ENCODE peak calls at places on chromosome 1, in six cellular contexts. D, X, H, G, A and K are unnamed samples.

GRCh38 chr1:23453455-23454000 is 29.0 kb upstream of the TCEA3 start:
- DNase-seq in A (no peak), H (no peak), X (no peak), D (no peak), G (no peak), K (no peak)

GRCh38 chr1:177945943-177946650 is 23.8 kb downstream of the SEC16B start:
- DNase-seq in X (peak; percentile 48), A (no peak), D (peak; percentile 65), H (peak; percentile 61), G (peak; percentile 87), K (peak; percentile 65)

GRCh38 chr1:74712863-74713262 is 20.0 kb downstream of the CRYZ start:
- DNase-seq in D (peak; percentile 8), G (no peak), X (no peak), A (no peak), H (no peak), K (no peak)

GRCh38 chr1:183543619-183544204 is 46.5 kb downstream of the NCF2 start:
- DNase-seq in H (peak; percentile 72), G (no peak), X (no peak), D (peak; percentile 74), A (no peak), K (peak; percentile 42)

GRCh38 chr1:17167783-17168479 is 37.0 kb upstream of the PADI1 start:
- DNase-seq in D (peak; percentile 88), G (no peak), H (peak; percentile 80), X (peak; percentile 72), A (no peak), K (no peak)

GRCh38 chr1:187408217-187409004 is 579.7 kb downstream of the PLA2G4A start:
- DNase-seq in G (no peak), H (no peak), A (no peak), X (no peak), D (peak; percentile 37), K (no peak)

GRCh38 chr1:5743435-5744095 is 248.7 kb downstream of the NPHP4 start:
- DNase-seq in D (no peak), H (no peak), G (peak; percentile 33), X (no peak), A (no peak), K (no peak)

GRCh38 chr1:197675475-197676324 is 99.6 kb downstream of the DENND1B start:
- DNase-seq in G (no peak), H (peak; percentile 9), A (no peak), X (no peak), D (peak; percentile 22), K (peak; percentile 22)

GRCh38 chr1:4395158-4395557 is 259.3 kb upstream of the AJAP1 start:
- DNase-seq in G (no peak), X (no peak), H (peak; percentile 18), A (no peak), D (no peak), K (peak; percentile 3)

GRCh38 chr1:234533975-234534876 is 55.2 kb upstream of the TARBP1 start:
- DNase-seq in G (no peak), X (peak; percentile 98), H (no peak), D (peak; percentile 98), A (no peak), K (peak; percentile 87)

GRCh38 chr1:212219679-212220463 is 65.3 kb upstream of the PPP2R5A start:
- DNase-seq in A (no peak), G (no peak), D (peak; percentile 38), H (no peak), X (no peak), K (no peak)

GRCh38 chr1:36971832-36972231 is 62.5 kb downstream of the GRIK3 start:
- DNase-seq in G (no peak), D (no peak), A (no peak), H (no peak), X (no peak), K (no peak)

GRCh38 chr1:71823656-71824159 is 458.6 kb downstream of the NEGR1 start:
- DNase-seq in D (no peak), G (no peak), X (no peak), H (no peak), A (no peak), K (no peak)

GRCh38 chr1:27525296-27526271 is 35.6 kb upstream of the WASF2 start:
- DNase-seq in H (peak; percentile 37), D (peak; percentile 53), A (no peak), G (peak; percentile 81), X (peak; percentile 75), K (no peak)

GRCh38 chr1:203682401-203683383 is 56.1 kb downstream of the ATP2B4 start:
- DNase-seq in G (no peak), D (peak; percentile 34), H (peak; percentile 36), A (no peak), X (no peak), K (no peak)

GRCh38 chr1:60655799-60656355 is 426.5 kb upstream of the NFIA start:
- DNase-seq in G (no peak), A (no peak), D (no peak), H (no peak), X (no peak), K (no peak)

GRCh38 chr1:40780678-40781613 is 2.6 kb upstream of the KCNQ4 start:
- DNase-seq in A (no peak), H (no peak), X (no peak), G (no peak), D (peak; percentile 32), K (no peak)

GRCh38 chr1:94669213-94669612 is 127.7 kb upstream of the F3 start:
- DNase-seq in A (no peak), X (no peak), D (peak; percentile 42), H (no peak), G (no peak), K (no peak)

GRCh38 chr1:62437273-62437945 is 560 bp downstream of the USP1 start:
- DNase-seq in D (no peak), X (peak; percentile 57), G (no peak), A (no peak), H (no peak), K (no peak)

GRCh38 chr1:170530972-170531757 is 801 bp upstream of the GORAB start:
- DNase-seq in X (peak; percentile 24), H (peak; percentile 10), D (no peak), G (no peak), A (no peak), K (no peak)

GRCh38 chr1:214004014-214004413 is 16.2 kb downstream of the PROX1 start:
- DNase-seq in X (no peak), A (no peak), H (no peak), G (peak; percentile 10), D (no peak), K (no peak)

GRCh38 chr1:220788146-220788545 is 1.4 kb downstream of the MTARC1 start:
- DNase-seq in H (no peak), G (no peak), D (no peak), X (no peak), A (no peak), K (no peak)

GRCh38 chr1:235101558-235102258 is 26.9 kb downstream of the TOMM20 start:
- DNase-seq in G (no peak), X (no peak), H (no peak), A (no peak), D (no peak), K (peak; percentile 58)

GRCh38 chr1:40630488-40631223 is 34.8 kb downstream of the RIMS3 start:
- DNase-seq in D (peak; percentile 19), G (peak; percentile 82), A (no peak), X (peak; percentile 51), H (peak; percentile 33), K (no peak)

GRCh38 chr1:202365092-202365815 is 16.8 kb downstream of the PPP1R12B start:
- DNase-seq in H (no peak), D (peak; percentile 51), A (no peak), G (no peak), X (no peak), K (no peak)

GRCh38 chr1:51032936-51033335 is 62.9 kb downstream of the CDKN2C start:
- DNase-seq in G (no peak), H (no peak), D (no peak), X (no peak), A (no peak), K (no peak)

GRCh38 chr1:44985747-44986359 is 542 bp downstream of the EIF2B3 start:
- DNase-seq in A (no peak), H (no peak), G (no peak), D (peak; percentile 8), X (no peak), K (peak; percentile 3)

GRCh38 chr1:70945676-70946075 is 101.9 kb downstream of the PTGER3 start:
- DNase-seq in G (no peak), H (no peak), X (no peak), D (no peak), A (no peak), K (no peak)

GRCh38 chr1:68028566-68028965 is 21.9 kb downstream of the DIRAS3 start:
- DNase-seq in H (no peak), X (no peak), D (no peak), A (no peak), G (no peak), K (no peak)

DNA sequence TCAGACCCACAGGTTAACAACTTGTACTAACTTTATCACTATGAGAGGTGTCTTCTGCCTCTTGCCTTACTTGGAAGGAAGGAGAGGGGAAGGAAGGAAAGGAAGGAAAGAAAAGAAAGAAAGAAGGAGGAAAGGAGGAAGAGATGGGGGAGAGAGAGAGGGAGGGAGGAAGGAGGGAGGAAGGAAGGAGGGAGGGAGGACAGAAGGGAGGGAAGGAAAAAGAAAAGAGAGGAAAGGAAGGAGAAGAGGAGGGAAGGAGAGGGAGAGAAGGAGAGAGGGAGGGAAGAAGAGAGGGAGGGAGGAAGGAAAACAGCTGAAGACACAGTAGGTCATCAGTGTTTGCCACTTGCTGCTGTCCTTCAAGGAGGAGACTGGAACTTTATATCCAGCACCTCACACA is 5.3 kb upstream of the SIPA1L2 start:
- DNase-seq in H (no peak), G (no peak), X (no peak), D (no peak), A (no peak), K (no peak)
- TF ChIP-seq CTCF in H (no peak), G (no peak), X (no peak), D (no peak), A (no peak), K (no peak)

GRCh38 chr1:9817734-9818133 is 6.0 kb downstream of the CLSTN1 start:
- DNase-seq in A (no peak), G (no peak), X (no peak), D (no peak), H (no peak), K (no peak)

GRCh38 chr1:9816199-9816598 is 7.6 kb downstream of the CLSTN1 start:
- DNase-seq in H (no peak), G (no peak), X (no peak), A (no peak), D (peak; percentile 60), K (no peak)

GRCh38 chr1:9811239-9811966 is 12.4 kb downstream of the CLSTN1 start:
- DNase-seq in X (no peak), D (no peak), H (no peak), A (no peak), G (no peak), K (no peak)

GRCh38 chr1:9814619-9815018 is 9.1 kb downstream of the CLSTN1 start:
- DNase-seq in H (no peak), G (no peak), X (no peak), D (no peak), A (no peak), K (no peak)

GRCh38 chr1:9815150-9815549 is 8.6 kb downstream of the CLSTN1 start:
- DNase-seq in A (no peak), D (no peak), H (no peak), X (no peak), G (no peak), K (no peak)
- H3K4me1 ChIP-seq in A (peaks cover 66% of the 10 kb centered on the region), D (peaks cover 6% of the 10 kb centered on the region), H (peaks cover 36% of the 10 kb centered on the region), X (peaks cover 9% of the 10 kb centered on the region), G (no peaks in the 10 kb centered on the region), K (peaks cover 26% of the 10 kb centered on the region)

GRCh38 chr1:160307455-160307854 is 22.5 kb upstream of the PEX19 start:
- DNase-seq in X (no peak), H (no peak), D (no peak), A (no peak), G (peak; percentile 56), K (no peak)
- H3K27ac ChIP-seq in X (no peak overlapping the region), H (no peak overlapping the region), D (no peak overlapping the region), A (no peak overlapping the region), G (no peak overlapping the region), K (no peak overlapping the region)

GRCh38 chr1:153683853-153684252 is 5.4 kb downstream of the NPR1 start:
- DNase-seq in X (no peak), H (peak; percentile 43), G (no peak), D (peak; percentile 31), A (no peak), K (no peak)
- TF ChIP-seq CTCF in X (no peak), H (no peak), G (no peak), D (no peak), A (no peak), K (no peak)